ENCODE peak calls at places on chromosomes 7 and 10, in six cellular contexts. B is uterus, A is brain microvascular endothelial cell, K is heart right ventricle, E is Panc1, T is cardiac muscle cell. G is an unnamed sample. For H3K36me3 and H3K27me3, the result is how much of the 10 kb centered on the place peaks cover.

GRCh38 chr10:50464004-50464409 is 159.7 kb downstream of the SGMS1 start:
- DNase-seq in K (no peak), A (peak), T (no peak), E (no peak), B (no peak), G (no peak)

GRCh38 chr7:83161186-83161585 is 1.5 kb downstream of the PCLO start:
- DNase-seq in K (no peak), B (no peak), A (no peak), T (peak), E (no peak), G (no peak)

GRCh38 chr10:24683554-24683953 is 40.1 kb downstream of the ARHGAP21 start:
- DNase-seq in T (no peak), B (no peak), A (no peak), E (no peak), K (no peak), G (no peak)

GRCh38 chr10:127962205-127962604 is 55.3 kb downstream of the PTPRE start:
- DNase-seq in T (no peak), K (no peak), A (no peak), B (no peak), E (no peak), G (no peak)

GRCh38 chr7:139776486-139777303 is 1.1 kb downstream of the HIPK2 start:
- DNase-seq in K (no peak), B (no peak), E (no peak), A (peak), T (peak), G (peak)

GRCh38 chr7:103989785-103990775 is 622 bp upstream of the RELN start:
- DNase-seq in K (no peak), B (no peak), T (peak), A (peak), E (no peak), G (peak)

GRCh38 chr7:134690614-134691504 is 44.2 kb downstream of the BPGM start:
- DNase-seq in E (no peak), B (no peak), A (peak), T (no peak), K (no peak), G (no peak)

GRCh38 chr10:86506062-86506461 is 15.5 kb downstream of the WAPL start:
- DNase-seq in B (no peak), T (no peak), K (no peak), E (peak), A (no peak), G (no peak)

GRCh38 chr10:69048103-69048502 is 39.8 kb upstream of the SRGN start:
- DNase-seq in E (no peak), T (no peak), B (no peak), K (peak), A (peak), G (peak)

GRCh38 chr10:17872191-17873091 is 63.3 kb downstream of the MRC1 start:
- DNase-seq in B (no peak), K (no peak), A (peak), T (no peak), E (peak), G (no peak)

GRCh38 chr10:97574374-97575100 is 2.0 kb downstream of the ANKRD2 start:
- DNase-seq in K (peak), T (peak), B (peak), A (peak), E (peak), G (no peak)

GRCh38 chr7:110386006-110386405 is 704.9 kb upstream of the LRRN3 start:
- DNase-seq in A (no peak), T (no peak), E (no peak), K (no peak), B (no peak), G (no peak)

GRCh38 chr7:45598697-45599520 is 24.7 kb downstream of the ADCY1 start:
- DNase-seq in E (no peak), T (no peak), B (no peak), K (no peak), A (no peak), G (peak)

GRCh38 chr7:92527300-92528187 is 776 bp downstream of the PEX1 start:
- DNase-seq in E (peak), T (peak), A (peak), K (peak), B (no peak), G (peak)

GRCh38 chr7:101234636-101235035 is 3.0 kb downstream of the CLDN15 start:
- DNase-seq in K (no peak), T (no peak), A (no peak), E (no peak), B (no peak), G (peak)

GRCh38 chr7:101236292-101236691 is 1.3 kb downstream of the CLDN15 start:
- DNase-seq in E (no peak), A (no peak), K (no peak), T (no peak), B (no peak), G (no peak)

GRCh38 chr7:101235522-101235921 is 2.1 kb downstream of the CLDN15 start:
- DNase-seq in K (no peak), T (no peak), E (no peak), A (no peak), B (no peak), G (no peak)

GRCh38 chr7:101233907-101234547 is 3.6 kb downstream of the CLDN15 start:
- DNase-seq in K (no peak), T (no peak), B (no peak), E (no peak), A (no peak), G (peak)

DNA sequence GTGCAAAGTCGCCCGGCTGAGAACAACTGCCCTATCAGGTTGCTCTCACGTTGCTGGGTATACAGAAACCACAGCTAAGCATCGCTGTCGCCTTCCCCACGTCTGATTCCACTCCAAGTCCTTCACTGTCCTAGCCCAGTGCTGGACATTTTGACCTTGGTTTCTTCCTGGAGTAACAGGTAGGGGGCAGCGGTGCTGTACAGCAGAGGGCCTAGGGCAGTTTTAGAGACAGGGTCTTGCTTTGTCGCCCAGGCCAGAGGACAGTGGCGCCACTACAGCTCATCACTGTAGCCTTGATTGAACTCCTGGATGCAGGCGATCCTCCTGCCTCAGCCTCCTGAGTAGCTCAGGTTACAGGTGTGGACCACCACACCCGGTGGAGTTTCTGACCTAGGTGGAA is 2.6 kb downstream of the CLDN15 start:
- DNase-seq in T (no peak), B (no peak), A (no peak), E (no peak), K (no peak), G (peak)
- TF ChIP-seq CTCF in T (peak), B (peak), A (peak), E (no peak), K (peak), G (peak)

GRCh38 chr7:131674131-131674530 is 117.7 kb upstream of the PODXL start:
- DNase-seq in B (no peak), A (no peak), T (no peak), E (no peak), K (no peak), G (peak)
- H3K36me3 ChIP-seq in B (under half), A (under half), T (under half), E (under half), K (under half), G (under half)

DNA sequence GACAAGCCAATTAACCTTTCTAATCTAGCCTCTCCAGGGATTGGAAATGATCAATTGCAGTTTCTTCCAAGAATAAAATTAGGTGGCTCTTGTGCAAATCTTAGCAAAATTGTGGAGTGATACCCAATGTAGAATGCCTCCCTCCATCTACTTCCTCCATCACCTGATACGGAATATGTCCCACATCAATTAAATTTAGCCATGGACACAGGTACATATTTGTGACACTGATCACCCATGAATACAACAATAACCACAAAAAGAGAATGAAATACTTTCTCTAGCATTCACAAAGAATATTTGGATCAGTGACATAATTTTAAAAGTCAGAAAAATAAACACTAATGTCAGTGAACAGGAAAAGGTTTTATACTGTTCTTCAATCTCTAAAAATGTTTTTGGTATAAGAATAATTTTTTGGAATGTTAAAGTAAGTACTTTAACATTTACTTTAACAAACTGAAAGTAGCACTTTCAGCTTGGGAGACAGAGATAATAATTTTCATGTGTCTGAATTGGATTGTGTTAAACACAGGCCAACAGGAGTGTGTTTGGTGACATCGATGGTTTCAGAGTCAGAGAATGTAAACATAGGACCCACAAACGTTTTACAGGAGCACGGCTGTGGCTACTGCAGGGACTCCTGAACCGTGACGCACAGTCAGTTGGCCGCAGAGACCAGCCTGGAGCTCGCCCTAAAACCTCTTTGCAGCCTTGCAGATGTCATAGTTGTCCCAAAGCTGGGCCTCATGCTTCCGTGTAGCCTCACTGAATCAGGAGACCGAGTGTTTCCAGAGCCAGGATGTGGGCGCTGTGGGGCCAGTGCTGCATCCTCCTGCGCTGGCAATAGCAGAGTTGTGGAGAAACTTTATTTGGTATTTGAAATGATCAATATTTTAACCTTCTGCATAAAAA is 7.2 kb downstream of the RBM20 start:
- DNase-seq in T (no peak), A (peak), B (no peak), E (no peak), K (peak), G (peak)
- H3K27me3 ChIP-seq in T (under half), A (under half), B (under half), E (under half), K (under half), G (under half)

GRCh38 chr10:33273295-33274002 is 61.0 kb downstream of the NRP1 start:
- DNase-seq in A (peak), K (peak), T (peak), E (peak), B (peak), G (no peak)
- TF ChIP-seq CTCF in A (peak), K (no peak), T (peak), E (no peak), B (no peak), G (no peak)

DNA sequence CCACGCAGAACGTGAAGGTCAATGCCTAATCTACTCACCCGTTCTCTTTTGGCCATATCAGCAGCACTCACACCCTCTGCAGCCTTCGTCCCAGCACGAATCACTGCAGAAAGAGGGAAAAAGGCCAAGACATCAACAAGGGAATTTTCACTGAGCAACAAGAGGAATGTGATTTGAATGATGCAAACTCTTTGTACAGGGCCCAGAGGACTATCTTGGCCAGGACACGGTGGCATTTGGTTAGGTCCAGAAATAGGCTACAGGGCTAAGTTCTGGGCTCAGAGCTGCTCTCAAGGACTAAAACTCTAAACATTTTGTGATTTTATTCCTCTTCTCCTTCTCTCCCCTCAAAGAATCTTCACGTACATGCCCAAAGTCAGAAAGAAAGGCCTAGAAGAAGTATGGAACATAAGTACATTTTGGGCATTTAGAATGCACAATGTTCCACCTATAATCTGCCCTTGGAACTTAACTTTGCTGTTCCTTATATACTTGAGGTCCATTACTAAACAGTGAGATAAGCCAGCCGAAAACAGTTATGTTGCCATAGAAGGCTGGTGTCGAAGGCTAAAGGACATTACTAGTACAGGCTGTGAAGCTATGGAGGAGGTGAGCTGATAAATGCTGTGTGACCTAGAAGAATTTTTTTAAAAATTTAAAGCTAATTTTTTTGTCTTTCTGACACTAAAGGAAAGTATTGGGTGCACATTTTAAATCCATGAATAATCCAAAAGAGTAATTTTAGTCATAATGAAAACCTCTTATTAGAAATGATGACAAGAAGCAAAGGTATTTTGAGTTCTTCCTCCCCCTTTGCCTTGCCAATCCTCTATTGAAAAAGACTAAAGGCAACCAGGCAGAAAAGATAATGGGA is 20.0 kb downstream of the RBM28 start:
- DNase-seq in B (no peak), A (no peak), T (no peak), E (no peak), K (peak), G (no peak)
- H3K36me3 ChIP-seq in B (under half), A (half or more), T (half or more), E (under half), K (half or more), G (half or more)

G was measured in WERI-Rb-1.